ENCODE peak calls at places on chromosome 3, in ten cellular contexts. V is PC-3, I is GM23248, X is GM23338, L is OCI-LY7, Y is HCT116, S is SK-N-SH, P is MM.1S, N is PC-9, F is Karpas-422. B is an unnamed sample. For H3K9me2 and H3K36me3, the result is how much of the 10 kb centered on the place peaks cover.

GRCh38 chr3:59429203-59429602 is 379.4 kb upstream of the CFAP20DC start:
- DNase-seq in X (no peak), V (no peak), P (no peak), F (no peak), N (no peak), I (peak), L (no peak), Y (no peak), S (no peak), B (no peak)

GRCh38 chr3:129599607-129600006 is 6.9 kb downstream of the PLXND1 start:
- DNase-seq in N (no peak), X (peak), Y (no peak), S (no peak), F (no peak), I (peak), P (no peak), L (no peak), V (peak), B (no peak)

GRCh38 chr3:14119651-14120050 is 5.0 kb downstream of the CHCHD4 start:
- DNase-seq in N (no peak), V (no peak), F (no peak), X (no peak), I (no peak), P (peak), L (no peak), S (no peak), Y (no peak), B (no peak)

GRCh38 chr3:191087391-191087790 is 111.7 kb upstream of the OSTN start:
- DNase-seq in F (no peak), N (no peak), X (no peak), P (no peak), V (peak), I (peak), Y (no peak), L (no peak), S (no peak), B (no peak)

GRCh38 chr3:46719044-46719565 is 1.4 kb upstream of the PRSS50 start:
- DNase-seq in V (no peak), P (no peak), N (no peak), S (no peak), F (no peak), I (no peak), L (no peak), X (no peak), Y (no peak), B (no peak)

GRCh38 chr3:188270423-188270972 is 116.5 kb downstream of the LPP start:
- DNase-seq in L (no peak), Y (no peak), X (no peak), S (no peak), P (no peak), V (peak), I (peak), F (peak), N (peak), B (peak)

GRCh38 chr3:157592769-157593168 is 89.6 kb upstream of the VEPH1 start:
- DNase-seq in Y (no peak), V (no peak), N (no peak), P (no peak), X (no peak), F (no peak), S (no peak), I (no peak), L (no peak), B (no peak)

GRCh38 chr3:42421818-42422796 is 11.7 kb upstream of the LYZL4 start:
- DNase-seq in Y (no peak), L (no peak), X (no peak), S (no peak), V (no peak), F (no peak), I (no peak), P (no peak), N (no peak), B (peak)

GRCh38 chr3:190076601-190077444 is 43.9 kb downstream of the P3H2 start:
- DNase-seq in S (no peak), N (peak), V (peak), P (no peak), X (peak), Y (no peak), L (no peak), I (peak), F (no peak), B (peak)

GRCh38 chr3:23763040-23763477 is 42.7 kb upstream of the UBE2E1 start:
- DNase-seq in S (peak), L (peak), I (peak), Y (no peak), X (no peak), V (no peak), N (no peak), F (peak), P (no peak), B (no peak)

GRCh38 chr3:8532251-8532831 is 30.7 kb downstream of the LMCD1 start:
- DNase-seq in Y (no peak), X (no peak), V (peak), S (no peak), I (peak), P (no peak), F (no peak), L (no peak), N (no peak), B (no peak)

GRCh38 chr3:52446631-52447511 is 2.0 kb upstream of the SEMA3G start:
- DNase-seq in L (peak), X (peak), Y (peak), P (peak), S (peak), I (peak), N (peak), V (peak), F (peak), B (peak)

GRCh38 chr3:41794748-41795589 is 166.9 kb downstream of the ULK4 start:
- DNase-seq in P (no peak), N (no peak), V (no peak), I (no peak), S (no peak), L (no peak), F (no peak), Y (no peak), X (peak), B (no peak)

GRCh38 chr3:142888484-142889262 is at the start of gene PCOLCE2:
- DNase-seq in L (no peak), F (no peak), V (peak), N (no peak), X (peak), S (peak), I (peak), Y (peak), P (peak), B (peak)

GRCh38 chr3:71428841-71429609 is 154.5 kb downstream of the FOXP1 start:
- DNase-seq in F (no peak), L (peak), I (peak), X (no peak), P (no peak), Y (no peak), N (no peak), S (no peak), V (no peak), B (peak)

GRCh38 chr3:17749281-17749680 is 6.8 kb upstream of the TBC1D5 start:
- DNase-seq in Y (no peak), I (peak), L (peak), P (no peak), X (no peak), V (no peak), S (no peak), F (peak), N (no peak), B (no peak)

GRCh38 chr3:86988235-86988634 is 2.7 kb downstream of the VGLL3 start:
- DNase-seq in V (peak), N (peak), S (no peak), F (no peak), L (no peak), P (no peak), I (peak), X (no peak), Y (no peak), B (no peak)

GRCh38 chr3:79598594-79598993 is 169.2 kb downstream of the ROBO1 start:
- DNase-seq in V (no peak), S (no peak), I (no peak), X (peak), N (no peak), Y (no peak), P (no peak), F (no peak), L (no peak), B (peak)

GRCh38 chr3:156762631-156763185 is 63.4 kb upstream of the LEKR1 start:
- DNase-seq in F (no peak), L (no peak), Y (no peak), X (no peak), S (peak), V (no peak), N (no peak), I (peak), P (no peak), B (peak)

GRCh38 chr3:30664449-30664848 is 58.0 kb downstream of the TGFBR2 start:
- DNase-seq in I (no peak), X (no peak), S (no peak), F (no peak), L (no peak), P (no peak), Y (no peak), N (no peak), V (no peak), B (no peak)

GRCh38 chr3:189629803-189630455 is 1.3 kb upstream of the TP63 start:
- DNase-seq in X (no peak), F (no peak), Y (no peak), P (no peak), V (no peak), I (peak), N (no peak), S (no peak), L (no peak), B (no peak)

GRCh38 chr3:98778383-98778782 is 15.2 kb downstream of the ST3GAL6 start:
- DNase-seq in X (no peak), F (no peak), N (no peak), P (no peak), L (no peak), V (no peak), Y (no peak), S (no peak), I (peak), B (no peak)

GRCh38 chr3:134483195-134483890 is 2.4 kb downstream of the ANAPC13 start:
- DNase-seq in V (peak), L (no peak), P (no peak), S (no peak), N (no peak), F (no peak), I (peak), Y (no peak), X (no peak), B (no peak)

GRCh38 chr3:108088697-108089096 is 2.1 kb downstream of the CD47 start:
- DNase-seq in X (no peak), V (peak), N (no peak), L (peak), S (no peak), F (peak), Y (no peak), P (peak), I (peak), B (no peak)

GRCh38 chr3:188605960-188606359 is 452.0 kb downstream of the LPP start:
- DNase-seq in Y (no peak), P (no peak), X (no peak), I (no peak), N (no peak), S (no peak), V (no peak), L (no peak), F (no peak), B (no peak)

GRCh38 chr3:41137686-41138111 is 61.6 kb upstream of the CTNNB1 start:
- DNase-seq in Y (no peak), I (no peak), V (peak), X (no peak), N (peak), L (no peak), P (no peak), S (no peak), F (no peak), B (no peak)

GRCh38 chr3:188415196-188415595 is 261.2 kb downstream of the LPP start:
- DNase-seq in L (no peak), N (no peak), I (peak), X (no peak), S (no peak), F (no peak), V (peak), P (no peak), Y (no peak), B (no peak)

GRCh38 chr3:108437439-108437838 is 73.0 kb downstream of the MYH15 start:
- DNase-seq in L (no peak), I (no peak), F (no peak), Y (no peak), S (no peak), N (no peak), P (no peak), V (peak), X (no peak), B (peak)

GRCh38 chr3:185549111-185549510 is 3.3 kb downstream of the LIPH start:
- DNase-seq in L (no peak), I (peak), Y (peak), V (peak), P (no peak), X (no peak), N (peak), F (no peak), S (no peak), B (peak)

GRCh38 chr3:21524113-21524512 is 226.9 kb downstream of the ZNF385D start:
- DNase-seq in I (peak), V (no peak), X (no peak), S (peak), N (no peak), L (no peak), P (no peak), Y (no peak), F (no peak), B (no peak)

GRCh38 chr3:44939581-44940036 is 36.4 kb downstream of the ZDHHC3 start:
- DNase-seq in L (no peak), F (no peak), V (no peak), I (no peak), P (no peak), X (no peak), S (no peak), Y (no peak), N (no peak), B (no peak)

GRCh38 chr3:50912746-50913145 is 238.0 kb downstream of the DOCK3 start:
- DNase-seq in X (peak), L (no peak), S (no peak), Y (no peak), N (no peak), I (no peak), F (no peak), P (no peak), V (no peak), B (no peak)

GRCh38 chr3:48595526-48596121 is 495 bp upstream of the COL7A1 start:
- DNase-seq in S (peak), P (no peak), X (peak), F (peak), V (peak), N (peak), L (no peak), I (peak), Y (no peak), B (peak)

GRCh38 chr3:127747751-127748521 is 74.4 kb downstream of the MGLL start:
- DNase-seq in V (peak), S (no peak), P (no peak), Y (no peak), N (peak), X (no peak), F (no peak), L (no peak), I (peak), B (peak)

GRCh38 chr3:54257114-54257513 is 134.8 kb downstream of the CACNA2D3 start:
- DNase-seq in X (no peak), L (no peak), V (no peak), Y (no peak), I (no peak), P (no peak), S (no peak), F (no peak), N (no peak), B (no peak)

GRCh38 chr3:32460031-32460749 is 42.5 kb downstream of the CMTM6 start:
- DNase-seq in F (peak), L (peak), S (no peak), Y (no peak), P (peak), V (no peak), I (no peak), N (no peak), X (peak), B (peak)

DNA sequence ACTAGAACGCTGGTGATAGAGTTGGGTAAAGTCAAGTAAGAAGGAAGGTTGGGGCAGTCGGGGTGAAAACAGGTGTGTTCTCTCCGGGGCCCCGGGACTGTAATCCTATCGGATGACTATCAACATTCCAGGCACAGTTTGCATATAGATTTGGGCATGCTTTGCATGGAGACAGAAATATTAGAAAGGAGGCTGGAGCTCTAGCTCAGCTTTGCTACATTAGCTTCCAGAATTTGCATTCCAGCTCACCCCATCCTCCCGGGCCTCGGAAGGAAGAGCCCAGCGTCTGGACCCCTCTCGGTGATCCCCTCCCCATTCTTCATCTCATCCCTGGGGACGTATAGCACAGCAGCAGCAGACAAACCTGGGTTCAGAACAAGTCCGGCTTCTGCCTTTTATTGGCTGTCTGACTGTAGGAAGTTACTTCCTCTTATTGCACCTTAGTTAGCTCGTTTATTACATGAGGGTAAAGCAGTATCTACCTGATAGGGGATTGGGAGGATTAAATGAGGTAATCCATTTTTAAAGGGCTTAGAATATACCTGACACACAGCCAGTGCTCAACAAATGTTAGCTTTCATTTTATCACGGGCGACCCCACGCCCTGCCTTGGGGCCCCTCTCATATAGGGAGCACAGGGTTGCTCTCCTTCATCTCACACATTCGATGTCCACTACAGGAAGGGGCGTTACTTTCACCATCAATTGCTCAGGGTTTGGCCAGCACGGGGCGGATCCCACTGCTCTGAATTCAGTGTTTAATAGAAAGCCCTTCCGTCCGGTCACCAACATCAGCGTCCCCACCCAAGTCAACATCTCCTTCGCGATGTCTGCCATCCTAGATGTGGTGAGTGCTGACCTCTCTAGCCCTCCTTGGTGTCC is 3.2 kb downstream of the HTR3E start:
- DNase-seq in F (peak), I (no peak), S (no peak), Y (no peak), V (no peak), P (no peak), X (no peak), L (no peak), N (no peak), B (no peak)
- H3K9me2 ChIP-seq in F (under half), I (under half), S (under half), Y (under half), V (under half), P (under half), X (under half), L (under half), N (under half), B (under half)

DNA sequence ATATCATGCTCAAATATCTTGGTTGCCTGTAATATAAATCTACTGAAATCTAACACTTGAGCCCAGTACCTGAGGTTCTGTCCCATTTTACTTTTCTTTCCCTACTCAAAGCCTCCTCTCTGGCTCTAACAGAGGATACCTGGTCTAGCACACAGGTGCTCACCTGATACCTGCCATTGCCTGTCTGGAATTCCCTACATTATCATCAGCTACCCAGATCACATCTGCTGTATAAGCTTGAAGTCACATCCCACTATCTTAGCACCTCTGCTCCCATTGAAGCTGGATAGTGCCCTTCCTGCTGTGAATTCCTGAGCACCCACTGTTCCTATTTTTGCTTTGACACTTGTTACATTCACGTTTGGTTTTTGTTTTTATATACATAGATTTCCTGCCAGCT is 30.5 kb downstream of the GYG1 start:
- DNase-seq in L (no peak), X (peak), N (no peak), V (no peak), S (no peak), Y (no peak), P (no peak), I (no peak), F (no peak), B (no peak)
- H3K36me3 ChIP-seq in L (half or more), X (under half), N (under half), V (under half), S (under half), Y (under half), P (under half), I (under half), F (under half), B (under half)

GRCh38 chr3:11769704-11770103 is 77.0 kb downstream of the TAMM41 start:
- DNase-seq in P (no peak), X (peak), L (no peak), V (no peak), F (no peak), N (no peak), I (no peak), Y (no peak), S (no peak), B (no peak)

GRCh38 chr3:11770105-11770476 is 76.6 kb downstream of the TAMM41 start:
- DNase-seq in L (no peak), S (peak), F (peak), X (peak), Y (no peak), N (no peak), V (no peak), I (peak), P (no peak), B (peak)

GRCh38 chr3:11774296-11774877 is 72.3 kb downstream of the TAMM41 start:
- DNase-seq in S (peak), X (peak), L (peak), N (no peak), F (peak), I (peak), V (peak), Y (peak), P (no peak), B (peak)

GRCh38 chr3:11768604-11769003 is 78.1 kb downstream of the TAMM41 start:
- DNase-seq in P (no peak), L (no peak), I (no peak), Y (no peak), F (no peak), S (no peak), N (no peak), V (no peak), X (no peak), B (no peak)

DNA sequence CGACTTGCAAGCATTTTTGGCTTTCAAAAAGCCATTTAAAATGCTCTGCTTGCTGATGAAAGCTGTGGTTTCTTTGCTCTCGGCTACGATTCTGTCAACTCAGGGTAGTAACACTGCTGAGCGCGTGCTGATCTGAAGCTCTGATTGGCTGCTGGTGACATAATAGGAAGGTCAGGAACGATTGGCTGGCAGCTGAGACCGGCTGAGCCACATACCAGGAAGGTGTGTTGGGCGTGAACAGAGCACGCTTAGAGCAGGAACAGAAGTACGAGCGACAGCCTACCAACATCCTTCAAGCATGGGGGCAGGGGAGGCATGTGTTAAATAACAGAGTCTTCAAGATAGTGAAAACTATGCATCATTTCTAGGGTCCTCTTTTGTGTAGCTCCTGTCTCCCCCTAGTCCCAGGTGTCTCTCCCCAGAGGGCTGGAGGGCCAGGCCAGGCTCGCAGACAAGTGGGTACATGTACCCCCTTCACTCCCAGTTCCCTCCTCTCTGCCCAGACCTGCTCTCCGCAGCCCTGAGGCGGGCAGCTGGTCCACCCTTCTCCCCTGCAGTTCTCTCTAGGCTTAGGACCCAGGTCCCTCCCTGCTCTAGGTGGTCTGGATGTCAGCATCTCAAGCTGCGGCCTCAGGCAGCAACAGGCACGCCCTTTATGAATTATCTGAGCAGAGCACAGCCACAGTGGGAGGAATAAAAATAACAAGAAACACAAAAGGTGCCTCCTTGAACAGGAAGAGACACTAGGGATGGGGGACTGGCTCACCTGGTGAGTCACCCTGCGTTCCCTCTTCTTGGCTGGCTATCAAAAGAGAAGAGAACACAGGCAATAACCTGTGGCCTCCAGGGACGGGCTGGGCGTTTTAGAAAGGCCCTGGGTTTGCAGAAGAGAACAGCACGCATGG is 76.0 kb downstream of the TAMM41 start:
- DNase-seq in F (peak), S (peak), P (peak), Y (peak), I (peak), V (peak), X (peak), N (peak), L (peak), B (peak)
- H3K9me2 ChIP-seq in F (under half), S (under half), P (under half), Y (under half), I (under half), V (under half), X (under half), N (under half), L (under half), B (under half)

GRCh38 chr3:193640728-193641127 is 47.7 kb downstream of the OPA1 start:
- DNase-seq in I (peak), P (no peak), S (no peak), Y (no peak), X (no peak), F (no peak), V (no peak), L (no peak), N (no peak), B (no peak)
- H3K36me3 ChIP-seq in I (half or more), P (under half), S (half or more), Y (under half), X (under half), F (half or more), V (half or more), L (under half), N (half or more), B (under half)

GRCh38 chr3:114650808-114651207 is 357.0 kb downstream of the TIGIT start:
- DNase-seq in I (peak), V (peak), F (no peak), S (no peak), N (peak), L (no peak), Y (peak), P (no peak), X (no peak), B (no peak)
- H3K9me2 ChIP-seq in I (under half), V (under half), F (under half), S (under half), N (under half), L (under half), Y (under half), P (under half), X (under half), B (under half)

B was measured in hepatocyte.